ENCODE peak calls at places on chromosomes 3 and 15, in eight cellular contexts. V is GM12864, B is kidney epithelial cell, D is AG04450, Y is astrocyte of the spinal cord, G is HCT116, W is keratinocyte, Z is esophagus squamous epithelium. Q is an unnamed sample.

GRCh38 chr15:38300395-38300794 is 47.8 kb downstream of the SPRED1 start:
- DNase-seq in V (no peak), B (no peak), D (no peak), Y (peak; percentile 25), G (no peak), W (no peak), Z (no peak), Q (peak; percentile 28)

GRCh38 chr3:127803619-127804018 is 18.7 kb downstream of the MGLL start:
- DNase-seq in V (no peak), B (peak; percentile 96), D (peak; percentile 72), Y (peak; percentile 90), G (peak; percentile 93), W (peak; percentile 88), Z (no peak), Q (peak; percentile 91)

GRCh38 chr15:68820205-68820588 is 498 bp downstream of the ANP32A start:
- DNase-seq in V (no peak), B (no peak), D (no peak), Y (peak; percentile 34), G (no peak), W (no peak), Z (no peak), Q (no peak)

GRCh38 chr3:169147246-169148008 is 516.1 kb downstream of the MECOM start:
- DNase-seq in V (no peak), B (peak; percentile 29), D (no peak), Y (peak; percentile 76), G (no peak), W (no peak), Z (no peak), Q (peak; percentile 57)

GRCh38 chr3:192130534-192131132 is 596.7 kb downstream of the FGF12 start:
- DNase-seq in V (peak; percentile 52), B (no peak), D (no peak), Y (peak; percentile 56), G (peak; percentile 60), W (peak; percentile 7), Z (no peak), Q (peak; percentile 6)

GRCh38 chr3:87084868-87085267 is 93.9 kb upstream of the VGLL3 start:
- DNase-seq in V (no peak), B (no peak), D (no peak), Y (peak; percentile 33), G (no peak), W (no peak), Z (no peak), Q (no peak)

GRCh38 chr3:134610455-134611385 is 40.1 kb downstream of the KY start:
- DNase-seq in V (no peak), B (no peak), D (no peak), Y (no peak), G (no peak), W (no peak), Z (no peak), Q (no peak)

GRCh38 chr15:42094512-42094963 is at the start of gene PLA2G4D:
- DNase-seq in V (no peak), B (no peak), D (no peak), Y (no peak), G (no peak), W (peak; percentile 32), Z (no peak), Q (no peak)

GRCh38 chr3:44353355-44353924 is 14.9 kb downstream of the TCAIM start:
- DNase-seq in V (no peak), B (no peak), D (no peak), Y (no peak), G (no peak), W (no peak), Z (no peak), Q (no peak)

GRCh38 chr3:13644341-13645082 is 95.6 kb downstream of the FBLN2 start:
- DNase-seq in V (no peak), B (no peak), D (no peak), Y (peak; percentile 32), G (no peak), W (no peak), Z (no peak), Q (peak; percentile 63)

GRCh38 chr15:31974855-31975421 is 55.4 kb upstream of the CHRNA7 start:
- DNase-seq in V (no peak), B (no peak), D (no peak), Y (peak; percentile 28), G (no peak), W (no peak), Z (no peak), Q (peak; percentile 6)

GRCh38 chr3:188043891-188044290 is 110.1 kb upstream of the LPP start:
- DNase-seq in V (no peak), B (no peak), D (no peak), Y (no peak), G (no peak), W (no peak), Z (no peak), Q (no peak)

GRCh38 chr3:196115678-196116083 is 33.8 kb upstream of the TFRC start:
- DNase-seq in V (peak; percentile 77), B (no peak), D (no peak), Y (no peak), G (no peak), W (no peak), Z (no peak), Q (no peak)

GRCh38 chr3:169337541-169337940 is 326.0 kb downstream of the MECOM start:
- DNase-seq in V (no peak), B (no peak), D (no peak), Y (no peak), G (no peak), W (no peak), Z (no peak), Q (no peak)

GRCh38 chr3:144670560-144670959 is 698.9 kb downstream of the DIPK2A start:
- DNase-seq in V (no peak), B (no peak), D (no peak), Y (no peak), G (no peak), W (no peak), Z (no peak), Q (no peak)

GRCh38 chr3:23889401-23889800 is 27.4 kb downstream of the NKIRAS1 start:
- DNase-seq in V (no peak), B (no peak), D (no peak), Y (no peak), G (no peak), W (no peak), Z (no peak), Q (no peak)

GRCh38 chr3:107838196-107838595 is 252.6 kb downstream of the CD47 start:
- DNase-seq in V (no peak), B (no peak), D (no peak), Y (no peak), G (no peak), W (no peak), Z (no peak), Q (no peak)

GRCh38 chr15:81526029-81526428 is 152.0 kb upstream of the TMC3 start:
- DNase-seq in V (no peak), B (no peak), D (no peak), Y (no peak), G (no peak), W (no peak), Z (no peak), Q (no peak)

GRCh38 chr15:81529444-81529950 is 155.5 kb upstream of the TMC3 start:
- DNase-seq in V (no peak), B (no peak), D (no peak), Y (no peak), G (no peak), W (no peak), Z (no peak), Q (peak; percentile 34)

GRCh38 chr15:81520480-81520879 is 146.5 kb upstream of the TMC3 start:
- DNase-seq in V (no peak), B (no peak), D (no peak), Y (no peak), G (no peak), W (no peak), Z (no peak), Q (no peak)

GRCh38 chr15:81524496-81524895 is 150.5 kb upstream of the TMC3 start:
- DNase-seq in V (no peak), B (no peak), D (no peak), Y (no peak), G (no peak), W (no peak), Z (no peak), Q (no peak)

DNA sequence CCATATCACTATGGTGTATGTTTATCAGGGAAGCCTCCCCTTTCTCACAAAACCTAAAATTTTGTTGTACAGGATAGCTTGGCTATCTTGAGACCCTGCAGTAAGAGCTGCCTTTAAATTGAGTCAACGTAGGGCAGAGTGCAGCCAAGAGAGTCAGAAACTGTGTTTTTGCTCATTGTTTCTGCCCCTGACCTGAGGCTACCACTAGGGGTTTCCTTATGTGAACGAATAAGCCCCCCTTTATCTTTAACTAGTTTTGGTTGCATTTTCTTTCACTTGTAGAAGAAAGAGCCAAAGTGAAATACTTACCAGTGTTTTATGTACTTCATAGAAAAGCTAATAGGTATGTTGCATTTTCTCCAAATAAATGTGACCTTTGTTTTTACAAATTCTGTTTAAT is 149.9 kb upstream of the TMC3 start:
- DNase-seq in V (no peak), B (no peak), D (no peak), Y (no peak), G (no peak), W (no peak), Z (no peak), Q (no peak)
- TF ChIP-seq CTCF in V (no peak), B (no peak), D (no peak), Y (no peak), G (no peak), W (no peak), Z (no peak), Q (no peak)

GRCh38 chr3:47440131-47440530 is 35.6 kb downstream of the SCAP start:
- DNase-seq in V (no peak), B (no peak), D (no peak), Y (no peak), G (no peak), W (no peak), Z (no peak), Q (no peak)
- H3K4me3 ChIP-seq in V (no peak overlapping the region), B (no peak overlapping the region), D (no peak overlapping the region), Y (no peak overlapping the region), G (no peak overlapping the region), W (no peak overlapping the region), Z (no peak overlapping the region), Q (no peak overlapping the region)

GRCh38 chr3:159565313-159565712 is 423.3 kb upstream of the IL12A start:
- DNase-seq in V (no peak), B (no peak), D (no peak), Y (no peak), G (no peak), W (no peak), Z (no peak), Q (no peak)
- TF ChIP-seq CTCF in V (no peak), B (no peak), D (no peak), Y (no peak), G (no peak), W (no peak), Z (no peak), Q (no peak)

DNA sequence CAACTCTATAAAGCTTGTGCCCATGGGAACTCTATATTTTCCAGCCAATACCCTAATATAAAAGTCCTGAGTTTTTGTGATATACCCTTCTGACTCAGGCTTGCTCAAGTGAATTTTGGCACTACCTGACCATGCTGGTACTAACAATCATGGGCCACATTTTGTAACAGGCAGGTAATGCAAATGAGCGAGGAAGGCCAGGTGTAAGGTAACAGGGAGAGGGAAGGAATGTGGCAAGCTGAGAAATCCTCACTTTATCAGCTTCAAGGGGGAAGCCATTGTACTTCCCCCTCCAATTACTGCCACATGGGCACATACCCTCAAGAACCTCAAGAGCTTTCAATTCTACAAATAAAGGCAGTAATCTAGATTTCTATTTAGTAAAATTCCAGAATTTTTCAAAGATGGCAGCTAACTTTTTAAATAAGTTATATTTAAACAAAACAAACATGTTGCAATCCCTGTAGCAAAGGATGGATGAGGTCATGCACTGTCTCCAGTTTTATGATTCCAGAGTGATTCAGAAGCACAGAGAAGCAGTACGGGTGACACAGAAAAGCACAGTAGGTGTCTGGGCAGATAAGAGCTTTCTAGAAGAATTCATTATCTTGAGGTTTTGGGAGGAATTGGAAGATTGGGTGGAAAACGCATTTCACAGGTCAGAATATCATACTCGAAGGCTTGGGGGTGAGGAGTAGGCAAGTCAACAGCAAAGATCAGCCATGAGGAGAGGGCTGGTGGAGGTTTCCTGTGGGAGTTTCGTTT is 87.6 kb downstream of the FOXP1 start:
- DNase-seq in V (no peak), B (no peak), D (no peak), Y (peak; percentile 87), G (no peak), W (peak; percentile 54), Z (no peak), Q (peak; percentile 87)
- H3K4me3 ChIP-seq in V (no peak overlapping the region), B (no peak overlapping the region), D (no peak overlapping the region), Y (peak overlapping the region; percentile 7), G (no peak overlapping the region), W (peak overlapping the region; percentile 21), Z (no peak overlapping the region), Q (peak overlapping the region; percentile 40)